ENCODE peak calls at places on chromosomes 13 and 19, in nine cellular contexts. E is left lung; G is body of pancreas; K is fibroblast of lung; Q is ascending aorta; A is hepatocyte; F is effector memory CD4-positive, alpha-beta T cell; D is esophagus muscularis mucosa; T is sigmoid colon. S is an unnamed sample.

GRCh38 chr13:42794572-42795275 is 13.3 kb downstream of the FAM216B start:
- DNase-seq in F (no peak), T (no peak), A (no peak), D (no peak), Q (no peak), G (no peak), K (peak), E (no peak), S (no peak)

GRCh38 chr19:23436318-23436717 is 41.0 kb upstream of the ZNF91 start:
- DNase-seq in A (no peak), G (no peak), Q (no peak), K (no peak), T (no peak), D (no peak), F (no peak), E (no peak), S (no peak)

GRCh38 chr19:48568345-48568886 is 16.4 kb downstream of the SULT2B1 start:
- DNase-seq in E (peak), T (peak), G (peak), D (peak), F (no peak), Q (peak), K (peak), A (peak), S (no peak)

GRCh38 chr19:50893047-50893737 is 18.0 kb downstream of the KLK4 start:
- DNase-seq in F (no peak), E (no peak), Q (no peak), T (no peak), D (no peak), K (no peak), A (no peak), G (peak), S (no peak)

GRCh38 chr13:37889102-37889501 is 19.5 kb upstream of the TRPC4 start:
- DNase-seq in D (no peak), A (no peak), Q (no peak), T (no peak), K (peak), G (no peak), F (no peak), E (no peak), S (no peak)

GRCh38 chr19:44718441-44719261 is 19.7 kb downstream of the CEACAM16 start:
- DNase-seq in F (no peak), T (peak), K (peak), D (no peak), G (peak), Q (peak), A (peak), E (peak), S (no peak)

GRCh38 chr19:38031423-38031770 is 124.4 kb downstream of the SIPA1L3 start:
- DNase-seq in G (no peak), E (no peak), Q (no peak), D (no peak), A (no peak), F (no peak), T (no peak), K (peak), S (no peak)

GRCh38 chr13:30739646-30740642 is 4.6 kb downstream of the ALOX5AP start:
- DNase-seq in D (no peak), Q (no peak), F (peak), E (no peak), T (no peak), G (no peak), A (no peak), K (peak), S (peak)

GRCh38 chr19:2867025-2867991 is at the start of gene ZNF556:
- DNase-seq in D (no peak), F (no peak), Q (no peak), G (peak), A (no peak), T (no peak), E (no peak), K (no peak), S (no peak)

GRCh38 chr13:30409911-30410704 is 12.2 kb upstream of the UBE2L5 start:
- DNase-seq in K (peak), F (no peak), D (no peak), E (no peak), A (peak), Q (peak), G (no peak), T (peak), S (no peak)

GRCh38 chr19:40510526-40511115 is 43.8 kb downstream of the SPTBN4 start:
- DNase-seq in E (no peak), D (no peak), Q (no peak), A (no peak), K (peak), F (no peak), T (no peak), G (no peak), S (no peak)

GRCh38 chr19:40513345-40513678 is 46.5 kb downstream of the SPTBN4 start:
- DNase-seq in A (no peak), K (no peak), F (no peak), E (no peak), Q (no peak), D (no peak), T (no peak), G (no peak), S (no peak)

GRCh38 chr19:40511487-40511886 is 44.7 kb downstream of the SPTBN4 start:
- DNase-seq in T (no peak), K (no peak), G (no peak), Q (no peak), A (no peak), E (no peak), D (no peak), F (no peak), S (no peak)

GRCh38 chr19:40512473-40513344 is 45.9 kb downstream of the SPTBN4 start:
- DNase-seq in G (no peak), F (no peak), T (no peak), K (peak), D (no peak), A (peak), Q (no peak), E (no peak), S (no peak)

DNA sequence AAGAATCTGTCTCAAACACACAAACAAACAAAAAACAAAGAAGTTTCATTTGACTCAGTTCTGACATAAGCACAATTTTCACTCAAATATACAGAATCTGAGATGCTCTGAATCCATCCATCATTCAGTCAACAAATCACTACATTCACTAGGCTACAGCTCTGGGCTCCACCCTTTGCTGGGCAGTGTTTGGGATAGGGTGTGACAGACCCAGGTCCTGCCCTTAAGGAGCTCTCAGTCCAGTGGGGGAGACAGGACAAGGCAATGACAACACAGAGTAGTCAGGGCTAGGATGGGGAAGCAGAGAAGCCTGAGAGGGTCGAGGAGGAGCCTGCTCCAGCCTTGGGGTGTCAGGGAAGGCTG is 45.3 kb downstream of the SPTBN4 start:
- DNase-seq in F (no peak), A (no peak), K (no peak), E (no peak), T (no peak), D (no peak), Q (no peak), G (no peak), S (no peak)
- H3K4me3 ChIP-seq in F (no peak), A (no peak), K (no peak), E (no peak), T (no peak), D (no peak), Q (no peak), G (no peak), S (no peak)

GRCh38 chr13:110797230-110797877 is 83.9 kb downstream of the ING1 start:
- DNase-seq in D (no peak), K (no peak), F (no peak), E (no peak), Q (no peak), A (no peak), G (no peak), T (no peak), S (no peak)

GRCh38 chr13:110794209-110794608 is 80.7 kb downstream of the ING1 start:
- DNase-seq in F (no peak), T (no peak), A (no peak), Q (no peak), D (no peak), K (no peak), G (no peak), E (no peak), S (no peak)

GRCh38 chr13:110798595-110798994 is 85.1 kb downstream of the ING1 start:
- DNase-seq in Q (no peak), T (no peak), G (no peak), K (no peak), F (no peak), E (no peak), A (no peak), D (no peak), S (no peak)

GRCh38 chr13:110801044-110801443 is 87.5 kb downstream of the ING1 start:
- DNase-seq in A (no peak), E (no peak), D (no peak), F (no peak), G (no peak), K (no peak), Q (no peak), T (no peak), S (no peak)

GRCh38 chr13:110799246-110800236 is 86.0 kb downstream of the ING1 start:
- DNase-seq in E (peak), D (no peak), T (no peak), A (peak), F (no peak), K (peak), G (no peak), Q (peak), S (no peak)
- H3K27ac ChIP-seq in E (peak), D (peak), T (peak), A (peak), F (no peak), K (peak), G (no peak), Q (peak), S (no peak)

DNA sequence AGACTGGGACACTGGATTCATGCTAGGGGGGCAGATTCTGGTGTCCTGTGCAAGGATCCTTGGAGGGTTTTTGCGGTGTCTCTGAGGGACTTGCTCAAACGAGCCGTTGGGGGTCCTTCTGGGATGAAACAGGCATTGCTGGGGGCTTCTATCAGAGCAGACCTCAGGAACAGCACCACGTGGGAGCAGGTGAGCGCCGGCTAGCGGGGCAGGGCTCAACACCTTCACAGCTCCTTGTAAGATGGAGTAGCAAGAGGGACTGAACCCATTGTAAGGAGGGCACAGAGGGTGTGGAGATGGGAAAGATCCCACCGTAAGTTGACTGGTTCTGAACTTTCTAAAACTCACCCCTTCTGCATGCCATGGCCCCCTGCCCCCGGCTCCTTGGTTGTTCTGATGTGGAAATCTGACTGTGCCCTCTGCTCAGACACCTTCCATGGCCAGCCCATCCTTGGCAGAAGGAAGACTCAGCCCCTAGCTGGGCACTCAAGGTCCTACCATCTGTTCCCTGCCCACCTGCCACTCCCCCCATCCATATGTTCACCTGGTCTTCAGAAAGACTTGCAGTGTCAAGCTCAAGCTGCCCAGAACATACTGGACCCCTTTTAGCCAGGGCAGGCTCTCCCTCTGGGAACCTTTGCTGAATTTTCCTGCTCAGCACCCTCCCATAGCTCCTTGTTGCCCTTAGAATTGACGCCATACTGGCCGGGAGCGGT is 1.2 kb downstream of the SLC27A1 start:
- DNase-seq in D (no peak), T (no peak), F (no peak), A (no peak), G (no peak), K (no peak), Q (no peak), E (no peak), S (no peak)
- H3K4me3 ChIP-seq in D (peak), T (peak), F (no peak), A (peak), G (no peak), K (peak), Q (peak), E (peak), S (no peak)

GRCh38 chr19:53372196-53372595 is 6.7 kb downstream of the ZNF525 start:
- DNase-seq in K (no peak), Q (no peak), D (no peak), F (no peak), E (no peak), G (no peak), A (no peak), T (no peak), S (no peak)
- H3K27ac ChIP-seq in K (no peak), Q (no peak), D (no peak), F (no peak), E (no peak), G (no peak), A (no peak), T (no peak), S (no peak)

DNA sequence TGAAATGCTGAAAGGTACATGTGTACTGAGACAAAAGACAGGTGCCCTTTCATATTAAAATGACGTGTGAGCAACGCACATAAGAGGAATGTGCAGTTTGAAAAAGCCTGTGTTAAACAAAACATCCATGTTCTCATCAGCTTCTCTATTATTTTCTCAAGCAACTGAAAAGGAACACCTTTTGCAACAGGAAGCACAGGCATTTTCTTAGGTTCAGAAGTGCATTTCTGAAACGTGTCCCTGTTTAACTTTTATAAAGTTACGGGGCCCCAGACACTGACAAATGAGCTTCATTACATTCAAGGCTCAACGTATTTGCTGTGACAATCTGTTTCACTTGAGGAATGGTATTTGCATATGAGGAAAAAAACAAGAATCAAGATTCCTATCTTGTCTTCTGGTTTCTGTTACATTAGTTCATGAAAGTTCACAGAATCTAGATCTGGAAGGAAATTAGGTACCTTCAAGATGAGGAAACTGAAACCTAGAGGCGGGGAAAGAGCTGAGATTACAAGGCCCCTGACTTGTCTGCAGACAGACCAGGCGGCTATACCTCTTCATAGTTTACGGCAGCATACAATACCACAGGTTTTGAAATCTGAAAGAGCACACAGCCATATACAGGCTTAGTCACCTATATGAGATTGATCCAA is 431.7 kb downstream of the KLF12 start:
- DNase-seq in Q (no peak), T (no peak), D (no peak), E (no peak), F (peak), K (peak), A (peak), G (no peak), S (no peak)
- H3K4me3 ChIP-seq in Q (no peak), T (no peak), D (no peak), E (no peak), F (peak), K (no peak), A (no peak), G (no peak), S (peak)

GRCh38 chr13:62251734-62252133 is 836.1 kb upstream of the PCDH20 start:
- DNase-seq in Q (no peak), K (no peak), E (no peak), F (no peak), A (no peak), G (no peak), T (no peak), D (no peak), S (no peak)
- H3K27ac ChIP-seq in Q (no peak), K (no peak), E (no peak), F (no peak), A (no peak), G (no peak), T (no peak), D (no peak), S (no peak)

GRCh38 chr19:16157601-16158000 is 14.1 kb downstream of the HSH2D start:
- DNase-seq in A (no peak), K (no peak), T (no peak), D (no peak), G (no peak), F (no peak), Q (no peak), E (no peak), S (no peak)

GRCh38 chr19:16154557-16154956 is 11.1 kb downstream of the HSH2D start:
- DNase-seq in E (no peak), G (no peak), Q (no peak), T (no peak), D (no peak), F (no peak), K (no peak), A (no peak), S (no peak)

GRCh38 chr19:16156904-16157303 is 13.4 kb downstream of the HSH2D start:
- DNase-seq in Q (no peak), A (no peak), D (no peak), F (no peak), T (no peak), K (no peak), G (no peak), E (no peak), S (no peak)

GRCh38 chr19:16153582-16154336 is 10.3 kb downstream of the HSH2D start:
- DNase-seq in A (peak), T (no peak), D (no peak), K (no peak), E (no peak), F (no peak), Q (no peak), G (no peak), S (no peak)

DNA sequence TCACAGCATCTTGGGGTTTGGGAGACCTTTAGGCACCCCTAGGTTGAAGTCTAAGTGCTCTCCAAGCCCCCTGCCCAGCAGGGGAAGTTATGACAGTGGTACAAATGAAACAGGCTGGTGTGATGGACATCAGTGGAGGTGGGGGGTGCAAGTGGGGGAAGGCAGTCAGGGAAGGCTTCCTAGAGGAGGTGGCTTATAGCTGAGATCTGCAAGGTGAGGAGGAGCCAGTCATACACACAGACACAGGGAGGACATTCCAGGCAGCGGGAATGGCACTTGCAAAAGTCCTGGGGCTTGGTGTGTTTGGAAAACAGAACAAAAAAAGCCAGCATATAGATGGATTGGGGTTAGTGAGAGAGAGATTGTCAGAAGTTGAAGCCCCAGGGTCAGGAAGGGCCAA is 11.6 kb downstream of the HSH2D start:
- DNase-seq in F (no peak), K (no peak), T (no peak), G (no peak), A (no peak), Q (no peak), E (no peak), D (no peak), S (no peak)
- H3K4me3 ChIP-seq in F (no peak), K (no peak), T (no peak), G (no peak), A (no peak), Q (no peak), E (no peak), D (no peak), S (no peak)

GRCh38 chr19:45772130-45772880 is 3.3 kb upstream of the SIX5 start:
- DNase-seq in T (peak), A (no peak), F (no peak), D (no peak), Q (no peak), G (no peak), E (no peak), K (no peak), S (no peak)

GRCh38 chr19:45771331-45771933 is 2.4 kb upstream of the SIX5 start:
- DNase-seq in T (peak), G (peak), K (no peak), E (no peak), D (no peak), F (no peak), Q (no peak), A (no peak), S (no peak)

GRCh38 chr19:45774765-45775164 is 5.7 kb upstream of the SIX5 start:
- DNase-seq in T (no peak), G (no peak), E (no peak), A (no peak), K (no peak), F (no peak), Q (no peak), D (no peak), S (no peak)

GRCh38 chr19:45773384-45773783 is 4.3 kb upstream of the SIX5 start:
- DNase-seq in E (no peak), F (no peak), A (no peak), Q (no peak), G (peak), K (no peak), D (no peak), T (no peak), S (no peak)

DNA sequence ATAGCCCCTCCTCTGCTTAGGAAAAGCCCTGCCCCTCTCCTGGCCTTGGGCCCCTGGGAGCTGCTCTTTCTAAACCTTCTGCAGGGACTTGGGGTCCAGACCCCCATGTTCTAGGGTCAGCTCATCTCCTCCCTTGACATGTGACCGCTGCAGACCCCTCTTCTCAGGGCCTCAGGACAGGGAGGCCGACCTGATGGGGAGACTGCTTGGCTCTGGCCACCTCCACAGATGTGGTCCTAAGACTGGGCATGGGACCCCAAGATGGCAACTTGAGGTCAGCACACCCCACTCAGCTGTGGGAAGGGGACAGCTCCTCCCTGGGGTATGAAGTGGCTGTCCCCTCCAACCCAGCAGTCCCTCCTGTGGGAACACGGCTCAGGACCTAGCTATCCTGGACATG is 3.9 kb upstream of the SIX5 start:
- DNase-seq in F (no peak), Q (no peak), K (no peak), A (no peak), T (no peak), D (no peak), G (no peak), E (no peak), S (no peak)
- H3K27ac ChIP-seq in F (no peak), Q (no peak), K (no peak), A (no peak), T (peak), D (peak), G (peak), E (no peak), S (no peak)

DNA sequence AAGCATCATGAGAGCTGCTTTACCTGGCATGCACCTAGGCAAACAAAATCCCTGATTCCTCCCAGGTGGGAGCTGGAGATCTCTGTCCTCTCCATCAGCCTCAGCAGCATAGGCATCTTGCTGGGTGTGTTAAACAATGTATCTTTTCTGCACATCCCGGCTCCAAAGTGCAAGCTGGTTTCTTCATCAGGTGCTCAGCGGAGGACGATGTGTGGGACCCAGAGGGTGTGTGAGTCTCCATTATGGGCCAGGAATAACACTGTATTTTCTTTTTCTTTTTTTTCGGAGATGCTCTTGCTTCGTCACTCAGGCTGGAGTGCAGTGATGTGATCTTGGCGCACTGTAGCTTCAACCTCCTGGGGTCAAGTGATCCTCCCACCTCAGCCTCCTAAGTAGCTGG is 9.9 kb downstream of the CNFN start:
- DNase-seq in D (no peak), K (no peak), Q (no peak), F (no peak), G (no peak), E (no peak), T (no peak), A (no peak), S (no peak)
- H3K4me3 ChIP-seq in D (no peak), K (no peak), Q (no peak), F (no peak), G (no peak), E (no peak), T (no peak), A (no peak), S (no peak)

S was measured in CD8-positive, alpha-beta memory T cell.